ENCODE peak calls at places on chromosomes 1 and 21, in ten cellular contexts. P, T, O, J, W, R, S, H, U and Q are unnamed samples. For H3K4me1 and H3K36me3, the result is how much of the 10 kb centered on the place peaks cover.

GRCh38 chr1:243264718-243265117 is 8.9 kb downstream of the SDCCAG8 start:
- DNase-seq in S (no peak), T (no peak), J (no peak), O (no peak), P (no peak), H (no peak), U (no peak), R (no peak), W (no peak), Q (no peak)

GRCh38 chr1:93804412-93804811 is 74.6 kb downstream of the DNTTIP2 start:
- DNase-seq in R (no peak), H (no peak), J (no peak), P (no peak), U (no peak), W (no peak), S (no peak), T (no peak), O (peak), Q (no peak)

GRCh38 chr1:33516891-33517550 is 44.6 kb downstream of the ZSCAN20 start:
- DNase-seq in P (no peak), H (no peak), U (no peak), S (no peak), W (no peak), T (no peak), R (no peak), J (no peak), O (no peak), Q (no peak)

GRCh38 chr1:183152216-183152615 is 33.8 kb upstream of the LAMC2 start:
- DNase-seq in R (no peak), H (no peak), P (no peak), S (no peak), O (no peak), T (no peak), J (no peak), U (no peak), W (no peak), Q (no peak)

GRCh38 chr1:53616927-53617326 is 122.0 kb downstream of the GLIS1 start:
- DNase-seq in J (no peak), T (no peak), P (no peak), H (no peak), U (no peak), O (no peak), R (no peak), S (peak), W (peak), Q (no peak)

GRCh38 chr21:25791321-25791720 is 56.5 kb downstream of the GABPA start:
- DNase-seq in W (no peak), J (no peak), H (no peak), T (no peak), S (no peak), P (no peak), U (no peak), O (no peak), R (no peak), Q (no peak)

GRCh38 chr1:61790837-61791236 is 48.6 kb downstream of the PATJ start:
- DNase-seq in P (no peak), U (no peak), R (no peak), O (no peak), H (no peak), T (no peak), J (no peak), S (no peak), W (no peak), Q (no peak)

GRCh38 chr1:177206831-177207230 is 36.1 kb downstream of the BRINP2 start:
- DNase-seq in T (no peak), O (no peak), U (no peak), H (no peak), W (no peak), J (no peak), P (no peak), R (no peak), S (no peak), Q (no peak)

GRCh38 chr1:21397813-21398188 is 42.1 kb upstream of the NBPF3 start:
- DNase-seq in J (no peak), O (no peak), H (no peak), W (no peak), P (peak), T (no peak), R (no peak), S (no peak), U (no peak), Q (no peak)

GRCh38 chr21:41802684-41803083 is 35.8 kb upstream of the RIPK4 start:
- DNase-seq in S (peak), R (no peak), T (no peak), U (no peak), J (peak), P (no peak), W (no peak), O (peak), H (peak), Q (no peak)

GRCh38 chr1:234619071-234619480 is 9.1 kb upstream of the IRF2BP2 start:
- DNase-seq in T (no peak), H (no peak), U (no peak), P (no peak), J (no peak), O (no peak), S (no peak), R (no peak), W (no peak), Q (no peak)

GRCh38 chr1:182237329-182237728 is 154.3 kb downstream of the GLUL start:
- DNase-seq in J (no peak), H (no peak), R (no peak), P (no peak), T (no peak), W (no peak), S (no peak), U (no peak), O (no peak), Q (no peak)

GRCh38 chr1:178037510-178038253 is 56.2 kb upstream of the RASAL2 start:
- DNase-seq in S (peak), O (peak), J (peak), W (peak), H (peak), R (no peak), T (no peak), P (no peak), U (peak), Q (peak)

GRCh38 chr1:23103001-23103879 is 65.4 kb downstream of the LUZP1 start:
- DNase-seq in P (peak), O (no peak), U (peak), W (no peak), J (no peak), T (no peak), H (no peak), R (no peak), S (no peak), Q (no peak)

GRCh38 chr1:235588916-235589515 is 60.6 kb downstream of the GNG4 start:
- DNase-seq in R (no peak), S (no peak), T (no peak), W (peak), O (no peak), H (no peak), P (no peak), J (peak), U (no peak), Q (no peak)

GRCh38 chr21:44374601-44375280 is 21.3 kb downstream of the TRPM2 start:
- DNase-seq in R (no peak), T (no peak), P (no peak), S (peak), W (no peak), J (no peak), U (no peak), O (no peak), H (no peak), Q (no peak)

GRCh38 chr1:204692852-204693356 is 7.4 kb upstream of the LRRN2 start:
- DNase-seq in T (no peak), U (no peak), P (no peak), J (no peak), S (no peak), R (no peak), O (no peak), W (no peak), H (no peak), Q (no peak)
- H3K4me1 ChIP-seq in T (under half), U (under half), P (under half), J (under half), S (under half), R (under half), O (under half), W (under half), H (under half), Q (under half)

GRCh38 chr1:6468729-6469461 is 2.9 kb upstream of the TNFRSF25 start:
- DNase-seq in H (no peak), W (no peak), O (no peak), J (no peak), P (no peak), S (no peak), U (no peak), R (no peak), T (no peak), Q (no peak)
- H3K36me3 ChIP-seq in H (under half), W (under half), O (under half), J (under half), P (under half), S (under half), U (under half), R (under half), T (under half), Q (under half)

GRCh38 chr21:33327792-33328433 is 3.1 kb downstream of the IFNAR1 start:
- DNase-seq in J (no peak), O (no peak), T (no peak), H (no peak), P (no peak), S (no peak), R (no peak), W (no peak), U (no peak), Q (no peak)
- H3K4me1 ChIP-seq in J (under half), O (under half), T (under half), H (under half), P (half or more), S (under half), R (half or more), W (half or more), U (under half), Q (under half)

DNA sequence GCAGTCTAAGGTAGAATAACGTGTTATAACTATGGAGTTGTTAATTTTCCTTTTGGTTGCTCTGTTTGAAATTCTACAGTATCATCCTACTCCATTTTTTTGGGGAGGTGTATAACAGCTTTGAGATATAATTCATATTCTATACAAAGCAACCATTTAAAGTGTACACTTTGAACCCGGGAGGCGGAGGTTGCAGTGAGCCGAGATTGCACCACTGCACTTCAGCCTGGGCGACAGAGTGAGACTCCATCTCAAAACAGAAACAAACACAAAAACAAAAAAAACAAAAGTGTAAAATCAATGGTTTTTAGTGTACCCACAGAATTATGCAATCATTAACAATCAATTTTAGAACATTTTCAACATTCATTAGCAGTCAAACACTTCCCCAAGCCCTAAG is 33.8 kb downstream of the CNIH4 start:
- DNase-seq in U (no peak), H (no peak), J (no peak), P (no peak), S (no peak), R (no peak), O (no peak), W (no peak), T (no peak), Q (no peak)
- H3K36me3 ChIP-seq in U (under half), H (under half), J (under half), P (under half), S (under half), R (half or more), O (half or more), W (half or more), T (under half), Q (half or more)

GRCh38 chr1:156898971-156899657 is 5.6 kb downstream of the PEAR1 start:
- DNase-seq in U (peak), S (no peak), R (no peak), J (no peak), H (no peak), P (no peak), O (no peak), W (no peak), T (no peak), Q (no peak)

GRCh38 chr1:156901590-156901900 is 8.0 kb downstream of the PEAR1 start:
- DNase-seq in S (no peak), W (no peak), P (no peak), J (no peak), T (no peak), H (no peak), U (peak), O (no peak), R (no peak), Q (no peak)

GRCh38 chr1:156901966-156902922 is 8.7 kb downstream of the PEAR1 start:
- DNase-seq in S (no peak), W (no peak), H (no peak), J (no peak), O (no peak), R (no peak), U (peak), P (no peak), T (no peak), Q (no peak)

GRCh38 chr1:156900019-156900718 is 6.7 kb downstream of the PEAR1 start:
- DNase-seq in J (no peak), U (peak), W (no peak), P (no peak), R (no peak), T (no peak), H (peak), S (no peak), O (no peak), Q (no peak)

DNA sequence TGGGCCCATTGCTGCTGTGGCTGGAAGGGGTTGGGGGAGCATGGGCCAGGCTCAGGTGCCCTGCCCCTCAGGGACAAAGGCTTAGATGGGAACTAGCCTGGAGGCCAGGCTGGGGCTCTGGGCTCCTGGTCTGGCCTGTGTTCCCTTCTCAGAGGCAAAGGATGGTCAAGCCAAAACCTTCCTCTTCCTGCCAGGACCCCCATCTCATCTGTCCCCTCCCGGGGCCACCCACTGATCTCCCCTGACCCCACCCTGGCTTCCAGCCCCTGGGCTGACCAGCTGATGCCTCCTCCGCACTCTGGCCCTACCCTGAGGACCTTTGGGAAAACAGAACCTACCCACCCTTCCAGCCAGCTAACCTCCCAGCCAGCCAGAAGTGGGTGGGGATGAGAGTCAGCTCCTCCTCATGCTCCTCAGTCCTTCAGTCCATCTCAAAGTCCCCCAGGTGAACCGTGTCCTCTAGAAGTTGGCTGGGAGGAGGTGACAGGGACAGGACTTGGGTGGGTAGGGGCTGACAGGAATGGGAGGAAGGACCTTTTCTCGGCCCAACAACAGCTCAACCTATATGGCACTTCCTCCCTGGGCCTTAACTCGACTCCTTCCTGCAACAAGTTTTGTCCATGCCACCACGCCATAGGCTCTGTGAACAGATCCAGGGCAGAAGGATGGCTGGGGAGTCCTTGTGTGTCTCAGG is 7.5 kb downstream of the PEAR1 start:
- DNase-seq in H (no peak), P (no peak), O (no peak), U (peak), R (no peak), T (no peak), W (no peak), S (no peak), J (no peak), Q (no peak)
- H3K4me1 ChIP-seq in H (half or more), P (under half), O (half or more), U (under half), R (under half), T (half or more), W (half or more), S (under half), J (under half), Q (under half)

GRCh38 chr1:27358928-27359313 is 7.8 kb downstream of the MAP3K6 start:
- DNase-seq in P (no peak), H (no peak), S (no peak), U (no peak), R (no peak), J (no peak), O (no peak), T (no peak), W (no peak), Q (no peak)
- H3K36me3 ChIP-seq in P (under half), H (under half), S (under half), U (under half), R (under half), J (under half), O (half or more), T (half or more), W (under half), Q (under half)

DNA sequence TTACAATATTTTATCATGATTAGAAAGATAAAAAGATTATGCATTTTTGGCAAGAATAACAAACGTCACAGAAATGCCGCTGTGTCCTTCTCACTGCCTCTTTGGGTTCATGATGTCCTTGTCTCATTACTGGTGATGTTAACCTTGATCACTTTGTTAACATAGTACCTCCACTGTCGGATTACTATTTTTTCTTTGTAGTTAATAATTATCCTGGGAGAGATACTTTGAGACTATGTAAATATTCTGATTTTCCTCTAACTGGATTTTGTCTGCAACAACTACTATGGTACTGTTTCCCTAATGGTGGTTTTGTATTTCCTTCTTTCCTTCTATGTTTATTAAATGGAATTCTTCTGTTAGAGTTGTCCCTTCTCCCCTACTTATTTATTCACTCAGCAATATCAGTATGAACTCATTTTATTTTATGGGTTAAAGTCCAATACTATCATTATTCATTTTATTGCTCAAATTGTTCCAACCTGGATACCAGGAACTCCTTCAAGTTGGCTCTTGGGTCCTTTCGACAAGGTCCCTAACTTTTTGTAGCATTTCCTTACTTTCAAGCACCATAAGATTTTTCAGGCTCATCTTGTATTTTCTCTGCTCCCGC is 4.1 kb downstream of the TOR1AIP2 start:
- DNase-seq in S (no peak), T (no peak), J (no peak), O (no peak), R (no peak), H (no peak), U (no peak), P (no peak), W (no peak), Q (no peak)
- H3K4me1 ChIP-seq in S (under half), T (half or more), J (under half), O (under half), R (under half), H (half or more), U (under half), P (under half), W (half or more), Q (under half)

DNA sequence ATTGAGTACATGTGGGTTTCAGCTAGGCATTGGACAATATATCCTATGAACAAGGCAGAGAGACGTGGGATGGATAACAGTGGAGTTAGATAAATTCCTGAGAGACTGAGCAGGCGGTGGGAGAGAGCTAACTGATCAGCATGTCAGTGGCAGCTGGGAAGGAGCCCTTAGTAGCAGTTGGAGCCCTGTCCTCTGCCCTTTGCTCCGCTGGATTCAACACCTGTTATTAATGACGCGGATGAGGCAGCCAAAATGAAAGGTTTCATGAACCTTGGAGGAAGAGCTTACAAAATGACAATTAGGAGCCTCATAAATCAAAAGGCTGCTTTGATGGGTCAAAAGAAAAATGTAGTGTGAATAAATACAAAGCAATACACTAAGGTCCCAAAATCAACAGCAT is 16.1 kb downstream of the UBIAD1 start:
- DNase-seq in T (no peak), P (no peak), S (no peak), U (no peak), W (no peak), J (no peak), O (no peak), H (no peak), R (no peak), Q (peak)
- H3K36me3 ChIP-seq in T (under half), P (under half), S (under half), U (under half), W (under half), J (under half), O (under half), H (under half), R (under half), Q (under half)